ENCODE peak calls at places on chromosomes 13 and 19, in five cellular contexts. One of them, this sample, is unnamed.

GRCh38 chr19:42017040-42017439 is 23.0 kb upstream of the ATP1A3 start:
- DNase-seq in tibial nerve: no peak
- DNase-seq in heart right ventricle: no peak
- DNase-seq in psoas muscle: no peak
- DNase-seq in cardiac muscle cell: no peak
- DNase-seq in this sample: no peak

GRCh38 chr13:28529836-28530235 is 34.9 kb upstream of the FLT1 start:
- DNase-seq in tibial nerve: no peak
- DNase-seq in heart right ventricle: no peak
- DNase-seq in psoas muscle: no peak
- DNase-seq in cardiac muscle cell: no peak
- DNase-seq in this sample: no peak

GRCh38 chr13:107373551-107373950 is 805.6 kb upstream of the ARGLU1 start:
- DNase-seq in tibial nerve: no peak
- DNase-seq in heart right ventricle: no peak
- DNase-seq in psoas muscle: no peak
- DNase-seq in cardiac muscle cell: peak; percentile 75
- DNase-seq in this sample: peak; percentile 51

GRCh38 chr13:104872153-104872552 is 1663.3 kb downstream of the EFNB2 start:
- DNase-seq in tibial nerve: no peak
- DNase-seq in heart right ventricle: no peak
- DNase-seq in psoas muscle: no peak
- DNase-seq in cardiac muscle cell: no peak
- DNase-seq in this sample: no peak

GRCh38 chr19:52566121-52566520 is 4.0 kb upstream of the ZNF701 start:
- DNase-seq in tibial nerve: no peak
- DNase-seq in heart right ventricle: no peak
- DNase-seq in psoas muscle: no peak
- DNase-seq in cardiac muscle cell: no peak
- DNase-seq in this sample: no peak

GRCh38 chr13:52782486-52783448 is 43.1 kb upstream of the CNMD start:
- DNase-seq in tibial nerve: no peak
- DNase-seq in heart right ventricle: peak; percentile 36
- DNase-seq in psoas muscle: no peak
- DNase-seq in cardiac muscle cell: no peak
- DNase-seq in this sample: no peak

GRCh38 chr13:108957369-108958012 is 328.1 kb downstream of the MYO16 start:
- DNase-seq in tibial nerve: no peak
- DNase-seq in heart right ventricle: no peak
- DNase-seq in psoas muscle: no peak
- DNase-seq in cardiac muscle cell: peak; percentile 70
- DNase-seq in this sample: peak; percentile 74

GRCh38 chr13:112671359-112671758 is 18.5 kb upstream of the ATP11A start:
- DNase-seq in tibial nerve: no peak
- DNase-seq in heart right ventricle: no peak
- DNase-seq in psoas muscle: no peak
- DNase-seq in cardiac muscle cell: no peak
- DNase-seq in this sample: no peak

GRCh38 chr13:71525004-71525403 is 342.0 kb downstream of the DACH1 start:
- DNase-seq in tibial nerve: no peak
- DNase-seq in heart right ventricle: no peak
- DNase-seq in psoas muscle: no peak
- DNase-seq in cardiac muscle cell: no peak
- DNase-seq in this sample: no peak

GRCh38 chr13:85383291-85383690 is 415.9 kb downstream of the SLITRK6 start:
- DNase-seq in tibial nerve: no peak
- DNase-seq in heart right ventricle: no peak
- DNase-seq in psoas muscle: no peak
- DNase-seq in cardiac muscle cell: no peak
- DNase-seq in this sample: no peak

GRCh38 chr13:43874512-43875092 is 4.9 kb downstream of the CCDC122 start:
- DNase-seq in tibial nerve: no peak
- DNase-seq in heart right ventricle: no peak
- DNase-seq in psoas muscle: no peak
- DNase-seq in cardiac muscle cell: peak; percentile 58
- DNase-seq in this sample: peak; percentile 67

GRCh38 chr13:99308481-99309087 is 1.4 kb upstream of the GPR183 start:
- DNase-seq in tibial nerve: no peak
- DNase-seq in heart right ventricle: no peak
- DNase-seq in psoas muscle: no peak
- DNase-seq in cardiac muscle cell: peak; percentile 48
- DNase-seq in this sample: peak; percentile 85

GRCh38 chr13:93690139-93690538 is 463.5 kb downstream of the GPC6 start:
- DNase-seq in tibial nerve: no peak
- DNase-seq in heart right ventricle: no peak
- DNase-seq in psoas muscle: no peak
- DNase-seq in cardiac muscle cell: peak; percentile 52
- DNase-seq in this sample: peak; percentile 42

GRCh38 chr13:75802161-75802560 is 166.0 kb downstream of the LMO7 start:
- DNase-seq in tibial nerve: no peak
- DNase-seq in heart right ventricle: no peak
- DNase-seq in psoas muscle: no peak
- DNase-seq in cardiac muscle cell: no peak
- DNase-seq in this sample: no peak

GRCh38 chr13:75803175-75803611 is 167.1 kb downstream of the LMO7 start:
- DNase-seq in tibial nerve: no peak
- DNase-seq in heart right ventricle: no peak
- DNase-seq in psoas muscle: no peak
- DNase-seq in cardiac muscle cell: no peak
- DNase-seq in this sample: no peak

GRCh38 chr13:75803982-75804381 is 167.9 kb downstream of the LMO7 start:
- DNase-seq in tibial nerve: no peak
- DNase-seq in heart right ventricle: peak; percentile 32
- DNase-seq in psoas muscle: no peak
- DNase-seq in cardiac muscle cell: peak; percentile 9
- DNase-seq in this sample: no peak

GRCh38 chr13:75801388-75801787 is 165.3 kb downstream of the LMO7 start:
- DNase-seq in tibial nerve: no peak
- DNase-seq in heart right ventricle: no peak
- DNase-seq in psoas muscle: no peak
- DNase-seq in cardiac muscle cell: no peak
- DNase-seq in this sample: no peak

DNA sequence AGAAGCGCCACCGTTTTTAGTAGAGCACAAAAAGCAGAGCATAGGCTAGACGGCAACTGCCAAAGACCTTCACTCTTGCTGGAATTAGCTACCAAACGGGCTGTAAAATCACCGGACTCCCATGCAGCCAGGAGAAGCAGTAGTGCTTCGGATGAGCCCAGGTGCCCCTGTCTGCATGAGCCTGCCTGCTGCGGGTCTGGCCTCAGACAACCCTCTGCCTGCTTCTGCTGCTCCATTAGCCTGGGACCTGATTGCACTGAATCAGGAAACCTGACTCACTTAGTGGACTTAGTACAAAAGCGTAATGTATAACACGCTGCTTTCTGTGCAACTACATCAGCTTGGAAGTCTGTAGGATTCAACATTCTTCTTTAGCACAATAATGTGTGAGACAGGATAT is 170.0 kb downstream of the LMO7 start:
- DNase-seq in tibial nerve: no peak
- DNase-seq in heart right ventricle: no peak
- DNase-seq in psoas muscle: no peak
- DNase-seq in cardiac muscle cell: no peak
- DNase-seq in this sample: no peak
- H3K4me3 ChIP-seq in tibial nerve: no peak overlapping the region
- H3K4me3 ChIP-seq in heart right ventricle: peak overlapping the region; percentile 55
- H3K4me3 ChIP-seq in psoas muscle: no peak overlapping the region
- H3K4me3 ChIP-seq in cardiac muscle cell: peak overlapping the region; percentile 60
- H3K4me3 ChIP-seq in this sample: no peak overlapping the region

GRCh38 chr13:101190976-101191375 is 225.3 kb downstream of the NALCN start:
- DNase-seq in tibial nerve: no peak
- DNase-seq in heart right ventricle: no peak
- DNase-seq in psoas muscle: no peak
- DNase-seq in cardiac muscle cell: no peak
- DNase-seq in this sample: no peak

GRCh38 chr13:101190337-101190736 is 226.0 kb downstream of the NALCN start:
- DNase-seq in tibial nerve: no peak
- DNase-seq in heart right ventricle: no peak
- DNase-seq in psoas muscle: no peak
- DNase-seq in cardiac muscle cell: peak; percentile 5
- DNase-seq in this sample: peak; percentile 2
- TF ChIP-seq CTCF in tibial nerve: no peak
- TF ChIP-seq CTCF in heart right ventricle: no peak
- TF ChIP-seq CTCF in psoas muscle: no peak
- TF ChIP-seq CTCF in cardiac muscle cell: no peak
- TF ChIP-seq CTCF in this sample: no peak

DNA sequence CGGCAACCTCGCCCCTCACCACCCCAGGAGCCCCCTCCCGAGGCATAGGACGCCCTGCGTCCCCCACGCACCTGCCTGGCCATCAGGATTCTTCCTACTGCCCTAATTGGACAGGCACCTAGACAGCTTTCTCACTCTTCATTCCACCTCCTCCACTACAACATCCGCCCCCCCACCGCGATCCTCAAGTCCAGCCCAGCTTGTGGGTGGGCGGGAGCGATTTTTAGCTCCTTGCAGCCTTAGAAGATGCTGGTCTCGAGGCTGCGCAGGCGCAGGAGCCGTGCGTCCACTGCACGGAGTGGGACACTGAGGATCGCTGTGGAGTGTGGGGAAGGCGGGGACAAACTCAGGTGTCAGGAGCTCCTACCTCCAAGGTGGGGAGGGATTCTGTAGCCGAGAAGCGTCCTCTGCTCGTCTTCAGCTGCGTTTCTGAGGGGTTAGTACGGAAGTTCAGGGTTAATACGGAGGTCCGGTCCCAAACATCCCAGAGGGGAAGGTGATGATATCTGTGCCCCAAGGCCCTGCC is at the start of gene RTBDN:
- DNase-seq in tibial nerve: no peak
- DNase-seq in heart right ventricle: no peak
- DNase-seq in psoas muscle: no peak
- DNase-seq in cardiac muscle cell: no peak
- DNase-seq in this sample: no peak
- H3K4me3 ChIP-seq in tibial nerve: peak within 1 kb of the TSS; percentile 4
- H3K4me3 ChIP-seq in heart right ventricle: peak within 1 kb of the TSS; percentile 53
- H3K4me3 ChIP-seq in psoas muscle: peak within 1 kb of the TSS; percentile 56
- H3K4me3 ChIP-seq in cardiac muscle cell: peak within 1 kb of the TSS; percentile 53
- H3K4me3 ChIP-seq in this sample: peak within 1 kb of the TSS; percentile 35

GRCh38 chr19:13762635-13763235 is 1.6 kb upstream of the MRI1 start:
- DNase-seq in tibial nerve: no peak
- DNase-seq in heart right ventricle: no peak
- DNase-seq in psoas muscle: no peak
- DNase-seq in cardiac muscle cell: no peak
- DNase-seq in this sample: no peak

GRCh38 chr19:13764101-13764807 is at the start of gene MRI1:
- DNase-seq in tibial nerve: peak; percentile 60
- DNase-seq in heart right ventricle: peak; percentile 83
- DNase-seq in psoas muscle: peak; percentile 86
- DNase-seq in cardiac muscle cell: peak; percentile 82
- DNase-seq in this sample: peak; percentile 67

GRCh38 chr19:13763300-13763699 is 1.0 kb upstream of the MRI1 start:
- DNase-seq in tibial nerve: no peak
- DNase-seq in heart right ventricle: no peak
- DNase-seq in psoas muscle: no peak
- DNase-seq in cardiac muscle cell: no peak
- DNase-seq in this sample: no peak

GRCh38 chr19:13758795-13759194 is 5.5 kb upstream of the MRI1 start:
- DNase-seq in tibial nerve: no peak
- DNase-seq in heart right ventricle: no peak
- DNase-seq in psoas muscle: no peak
- DNase-seq in cardiac muscle cell: no peak
- DNase-seq in this sample: no peak

GRCh38 chr19:13761423-13761822 is 2.9 kb upstream of the MRI1 start:
- DNase-seq in tibial nerve: no peak
- DNase-seq in heart right ventricle: no peak
- DNase-seq in psoas muscle: no peak
- DNase-seq in cardiac muscle cell: no peak
- DNase-seq in this sample: no peak
- TF ChIP-seq CTCF in tibial nerve: no peak
- TF ChIP-seq CTCF in heart right ventricle: no peak
- TF ChIP-seq CTCF in psoas muscle: no peak
- TF ChIP-seq CTCF in cardiac muscle cell: no peak
- TF ChIP-seq CTCF in this sample: no peak

GRCh38 chr19:50005428-50005827 is 19.7 kb downstream of the VRK3 start:
- DNase-seq in tibial nerve: no peak
- DNase-seq in heart right ventricle: no peak
- DNase-seq in psoas muscle: no peak
- DNase-seq in cardiac muscle cell: no peak
- DNase-seq in this sample: no peak

GRCh38 chr19:50003254-50003788 is 21.9 kb downstream of the VRK3 start:
- DNase-seq in tibial nerve: no peak
- DNase-seq in heart right ventricle: no peak
- DNase-seq in psoas muscle: no peak
- DNase-seq in cardiac muscle cell: no peak
- DNase-seq in this sample: no peak

GRCh38 chr19:50002386-50002960 is 22.7 kb downstream of the VRK3 start:
- DNase-seq in tibial nerve: no peak
- DNase-seq in heart right ventricle: no peak
- DNase-seq in psoas muscle: no peak
- DNase-seq in cardiac muscle cell: no peak
- DNase-seq in this sample: no peak

GRCh38 chr19:50001775-50002174 is 23.4 kb downstream of the VRK3 start:
- DNase-seq in tibial nerve: no peak
- DNase-seq in heart right ventricle: no peak
- DNase-seq in psoas muscle: no peak
- DNase-seq in cardiac muscle cell: no peak
- DNase-seq in this sample: no peak

GRCh38 chr19:50003810-50004419 is 21.3 kb downstream of the VRK3 start:
- DNase-seq in tibial nerve: no peak
- DNase-seq in heart right ventricle: peak; percentile 16
- DNase-seq in psoas muscle: peak; percentile 53
- DNase-seq in cardiac muscle cell: peak; percentile 96
- DNase-seq in this sample: peak; percentile 94
- H3K4me3 ChIP-seq in tibial nerve: no peak overlapping the region
- H3K4me3 ChIP-seq in heart right ventricle: no peak overlapping the region
- H3K4me3 ChIP-seq in psoas muscle: no peak overlapping the region
- H3K4me3 ChIP-seq in cardiac muscle cell: no peak overlapping the region
- H3K4me3 ChIP-seq in this sample: no peak overlapping the region

DNA sequence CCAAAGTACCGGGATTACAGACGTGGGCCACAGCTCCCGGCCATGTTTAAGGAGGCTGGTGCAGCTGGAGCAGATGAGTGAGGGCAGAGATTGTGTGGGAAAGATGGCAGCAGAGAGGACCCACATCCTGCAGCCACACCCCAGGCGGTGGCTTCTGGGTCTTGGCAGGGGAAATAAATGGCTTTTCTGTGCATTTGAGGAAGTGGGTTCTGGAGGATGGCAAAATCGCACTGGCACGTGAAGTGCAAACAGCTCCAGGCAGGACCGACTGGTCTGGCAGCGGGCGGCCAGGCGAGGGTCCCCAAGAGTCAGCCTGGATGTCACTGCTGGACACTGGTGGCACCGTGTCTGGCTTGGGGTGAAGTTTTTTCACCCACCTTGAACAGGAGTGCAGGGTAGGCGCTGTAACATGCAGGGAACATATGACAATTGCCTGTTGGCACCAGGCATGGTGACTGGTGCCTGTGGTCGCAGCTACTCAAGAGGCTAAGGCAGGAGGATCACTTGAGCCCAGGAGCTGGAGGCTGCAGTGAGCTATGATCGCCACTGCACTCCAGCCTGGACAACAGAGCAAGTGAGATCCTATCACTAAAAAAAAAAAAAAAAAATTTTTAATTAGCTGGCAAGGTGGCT is 8.4 kb downstream of the B3GNT3 start:
- DNase-seq in tibial nerve: no peak
- DNase-seq in heart right ventricle: no peak
- DNase-seq in psoas muscle: peak; percentile 31
- DNase-seq in cardiac muscle cell: no peak
- DNase-seq in this sample: no peak
- TF ChIP-seq CTCF in tibial nerve: no peak
- TF ChIP-seq CTCF in heart right ventricle: no peak
- TF ChIP-seq CTCF in psoas muscle: no peak
- TF ChIP-seq CTCF in cardiac muscle cell: no peak
- TF ChIP-seq CTCF in this sample: no peak

GRCh38 chr13:41614671-41615519 is 157.5 kb downstream of the RGCC start:
- DNase-seq in tibial nerve: no peak
- DNase-seq in heart right ventricle: peak; percentile 13
- DNase-seq in psoas muscle: no peak
- DNase-seq in cardiac muscle cell: peak; percentile 32
- DNase-seq in this sample: peak; percentile 65
- H3K4me3 ChIP-seq in tibial nerve: no peak overlapping the region
- H3K4me3 ChIP-seq in heart right ventricle: no peak overlapping the region
- H3K4me3 ChIP-seq in psoas muscle: no peak overlapping the region
- H3K4me3 ChIP-seq in cardiac muscle cell: no peak overlapping the region
- H3K4me3 ChIP-seq in this sample: no peak overlapping the region